ENCODE peak calls at places on chromosomes 16 and 17, in seven cellular contexts. T, W, L, H, I, X and E are unnamed samples. For H3K4me1, the result is how much of the 10 kb centered on the place peaks cover.

GRCh38 chr17:34257299-34257985 is 2.4 kb downstream of the CCL2 start:
- DNase-seq in H (no peak), I (no peak), L (no peak), X (no peak), T (no peak), W (peak), E (no peak)

GRCh38 chr17:80005360-80006338 is 30.0 kb downstream of the TBC1D16 start:
- DNase-seq in X (peak), L (peak), W (no peak), T (no peak), H (no peak), I (peak), E (no peak)

GRCh38 chr16:17258848-17259713 is 211.7 kb downstream of the XYLT1 start:
- DNase-seq in L (no peak), H (no peak), I (no peak), T (no peak), W (no peak), X (no peak), E (no peak)

GRCh38 chr16:27712251-27712711 is 162.3 kb downstream of the KATNIP start:
- DNase-seq in L (no peak), H (no peak), W (no peak), T (no peak), I (no peak), X (no peak), E (no peak)

GRCh38 chr17:54948380-54948779 is 20.1 kb downstream of the COX11 start:
- DNase-seq in L (peak), I (peak), X (no peak), W (peak), H (peak), T (no peak), E (no peak)

GRCh38 chr17:81646869-81647600 is 9.3 kb downstream of the PDE6G start:
- DNase-seq in I (no peak), T (no peak), X (no peak), W (no peak), H (no peak), L (no peak), E (no peak)

GRCh38 chr17:32536736-32537646 is 50.2 kb downstream of the CDK5R1 start:
- DNase-seq in I (no peak), T (no peak), H (no peak), W (peak), X (no peak), L (no peak), E (no peak)

GRCh38 chr17:8029121-8029520 is 9.7 kb upstream of the ALOX15B start:
- DNase-seq in H (peak), I (peak), W (peak), L (peak), X (no peak), T (no peak), E (no peak)

GRCh38 chr16:11835891-11836652 is 15.3 kb downstream of the RSL1D1 start:
- DNase-seq in H (no peak), W (peak), X (no peak), I (no peak), L (no peak), T (no peak), E (no peak)

GRCh38 chr16:54447606-54448440 is 161.2 kb upstream of the IRX3 start:
- DNase-seq in I (peak), X (no peak), W (peak), H (peak), L (peak), T (no peak), E (no peak)

GRCh38 chr16:22183335-22183734 is 21.0 kb downstream of the SDR42E2 start:
- DNase-seq in I (no peak), T (no peak), L (no peak), W (no peak), H (no peak), X (no peak), E (no peak)

GRCh38 chr16:3131755-3132377 is 3.0 kb upstream of the ZNF213 start:
- DNase-seq in I (peak), T (no peak), X (no peak), L (no peak), W (peak), H (no peak), E (peak)

GRCh38 chr17:5122586-5123342 is 6.9 kb downstream of the USP6 start:
- DNase-seq in L (no peak), I (no peak), H (no peak), T (peak), W (no peak), X (peak), E (no peak)

GRCh38 chr16:20789130-20789529 is 17.1 kb downstream of the ERI2 start:
- DNase-seq in I (no peak), W (no peak), H (no peak), X (no peak), L (no peak), T (no peak), E (no peak)

GRCh38 chr16:9003763-9004162 is 40.1 kb upstream of the USP7 start:
- DNase-seq in H (no peak), X (no peak), I (no peak), W (no peak), T (no peak), L (no peak), E (no peak)

GRCh38 chr17:41226051-41226450 is 397 bp upstream of the KRTAP9-2 start:
- DNase-seq in I (no peak), T (no peak), W (no peak), L (no peak), H (no peak), X (no peak), E (no peak)

GRCh38 chr17:63983326-63983725 is 10.6 kb upstream of the SCN4A start:
- DNase-seq in X (no peak), W (peak), T (no peak), H (no peak), I (no peak), L (no peak), E (peak)

GRCh38 chr17:10226930-10227695 is 28.7 kb upstream of the GAS7 start:
- DNase-seq in X (peak), L (no peak), H (no peak), W (no peak), T (peak), I (peak), E (peak)

GRCh38 chr17:13888043-13888442 is 181.3 kb upstream of the COX10 start:
- DNase-seq in W (peak), I (peak), X (no peak), T (no peak), H (no peak), L (no peak), E (no peak)

GRCh38 chr17:81034168-81034777 is 678 bp upstream of the BAIAP2 start:
- DNase-seq in H (no peak), X (no peak), T (no peak), L (no peak), I (no peak), W (no peak), E (no peak)

GRCh38 chr17:16215965-16216316 is 607 bp upstream of the NCOR1 start:
- DNase-seq in L (no peak), X (no peak), I (peak), W (no peak), T (no peak), H (no peak), E (no peak)

GRCh38 chr17:41429667-41430066 is 5.3 kb upstream of the KRT37 start:
- DNase-seq in X (no peak), W (no peak), L (no peak), I (no peak), T (no peak), H (no peak), E (no peak)

GRCh38 chr17:80477647-80478478 is 1.5 kb upstream of the NPTX1 start:
- DNase-seq in T (peak), L (peak), W (peak), I (no peak), H (no peak), X (peak), E (peak)

GRCh38 chr17:55426851-55427586 is 5.4 kb upstream of the MMD start:
- DNase-seq in W (no peak), L (peak), T (no peak), X (no peak), I (peak), H (no peak), E (no peak)

GRCh38 chr17:68684860-68685493 is 83.8 kb upstream of the FAM20A start:
- DNase-seq in I (no peak), H (no peak), L (no peak), X (no peak), T (no peak), W (no peak), E (no peak)

GRCh38 chr17:7219812-7220592 is at the start of the genes ACADVL and DLG4:
- DNase-seq in I (peak), W (peak), L (peak), T (peak), H (peak), X (peak), E (peak)

GRCh38 chr16:89455178-89455577 is 35.2 kb downstream of the ANKRD11 start:
- DNase-seq in L (no peak), W (peak), I (no peak), T (no peak), X (peak), H (no peak), E (no peak)

GRCh38 chr17:14464741-14465140 is 163.9 kb downstream of the HS3ST3B1 start:
- DNase-seq in L (no peak), I (peak), X (no peak), H (no peak), W (peak), T (no peak), E (no peak)

GRCh38 chr16:2019500-2019899 is at the start of gene NPW:
- DNase-seq in I (no peak), L (no peak), W (no peak), T (peak), X (no peak), H (no peak), E (no peak)

GRCh38 chr16:28616636-28617035 is 6.8 kb upstream of the SULT1A1 start:
- DNase-seq in T (no peak), I (no peak), W (no peak), X (no peak), L (no peak), H (peak), E (no peak)

GRCh38 chr16:9836118-9836736 is 346.0 kb downstream of the GRIN2A start:
- DNase-seq in H (no peak), L (no peak), X (no peak), T (no peak), I (peak), W (peak), E (peak)

GRCh38 chr17:14070344-14071007 is 1.2 kb downstream of the COX10 start:
- DNase-seq in L (no peak), W (no peak), X (no peak), H (no peak), T (no peak), I (no peak), E (no peak)

GRCh38 chr16:4217246-4218131 is 24.4 kb downstream of the SRL start:
- DNase-seq in W (no peak), L (no peak), T (peak), H (peak), X (no peak), I (no peak), E (no peak)

GRCh38 chr17:52145496-52145895 is 13.0 kb downstream of the CA10 start:
- DNase-seq in L (peak), X (no peak), T (no peak), I (peak), H (peak), W (peak), E (no peak)

GRCh38 chr17:49108318-49108717 is 24.3 kb upstream of the B4GALNT2 start:
- DNase-seq in L (peak), W (peak), H (peak), I (peak), T (no peak), X (no peak), E (peak)

GRCh38 chr16:68640972-68641371 is 4.1 kb upstream of the CDH3 start:
- DNase-seq in X (no peak), L (peak), H (peak), T (no peak), W (peak), I (peak), E (no peak)

GRCh38 chr16:50606431-50607050 is 58.3 kb downstream of the NKD1 start:
- DNase-seq in X (no peak), I (no peak), H (no peak), W (no peak), L (no peak), T (no peak), E (no peak)

GRCh38 chr16:81928975-81929374 is 82.3 kb downstream of the SDR42E1 start:
- DNase-seq in I (no peak), T (no peak), L (peak), W (no peak), X (no peak), H (no peak), E (no peak)

GRCh38 chr16:23506606-23506994 is 3.7 kb downstream of the GGA2 start:
- DNase-seq in W (no peak), T (no peak), L (no peak), H (no peak), X (no peak), I (no peak), E (no peak)

GRCh38 chr16:23504453-23505179 is 5.7 kb downstream of the GGA2 start:
- DNase-seq in W (peak), T (peak), L (peak), X (peak), H (peak), I (peak), E (peak)

GRCh38 chr16:23504076-23504452 is 6.2 kb downstream of the GGA2 start:
- DNase-seq in W (peak), X (no peak), L (peak), H (no peak), T (no peak), I (peak), E (no peak)

GRCh38 chr16:23505180-23505665 is 5.1 kb downstream of the GGA2 start:
- DNase-seq in X (no peak), T (no peak), H (no peak), L (no peak), W (peak), I (no peak), E (no peak)

DNA sequence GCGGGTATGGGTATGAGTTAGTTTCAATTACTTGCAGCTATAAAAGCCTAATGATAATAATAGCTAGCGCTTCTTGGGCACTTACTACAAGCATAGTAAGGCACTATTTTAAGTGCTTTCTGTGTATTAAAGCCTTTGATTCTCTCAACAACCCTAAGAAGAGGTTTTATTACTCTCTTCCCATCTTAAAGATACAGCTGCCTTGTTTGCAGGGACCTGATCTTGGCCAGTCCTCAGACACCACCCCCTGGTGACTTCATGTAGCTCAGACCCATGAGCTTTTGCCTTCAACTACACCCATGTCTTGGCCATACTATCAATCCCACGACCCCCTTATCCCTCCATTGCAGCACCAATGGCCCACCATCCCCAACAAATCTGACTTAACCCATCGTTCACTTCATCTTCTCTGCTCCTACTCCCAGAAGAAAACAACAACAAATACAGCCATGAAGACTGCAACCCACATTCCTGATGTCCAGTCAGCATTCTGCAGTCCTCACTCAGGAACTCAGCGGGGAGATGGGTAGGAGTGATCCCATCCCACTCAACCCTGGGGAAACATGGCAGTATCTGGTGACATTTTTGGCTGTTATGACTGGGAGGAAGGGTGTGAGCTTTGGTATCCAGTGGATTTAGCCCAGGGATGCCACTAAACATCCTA is 4.2 kb downstream of the GGA2 start:
- DNase-seq in H (no peak), L (no peak), W (no peak), I (no peak), X (no peak), T (no peak), E (no peak)
- H3K4me1 ChIP-seq in H (under half), L (under half), W (under half), I (under half), X (half or more), T (under half), E (under half)

DNA sequence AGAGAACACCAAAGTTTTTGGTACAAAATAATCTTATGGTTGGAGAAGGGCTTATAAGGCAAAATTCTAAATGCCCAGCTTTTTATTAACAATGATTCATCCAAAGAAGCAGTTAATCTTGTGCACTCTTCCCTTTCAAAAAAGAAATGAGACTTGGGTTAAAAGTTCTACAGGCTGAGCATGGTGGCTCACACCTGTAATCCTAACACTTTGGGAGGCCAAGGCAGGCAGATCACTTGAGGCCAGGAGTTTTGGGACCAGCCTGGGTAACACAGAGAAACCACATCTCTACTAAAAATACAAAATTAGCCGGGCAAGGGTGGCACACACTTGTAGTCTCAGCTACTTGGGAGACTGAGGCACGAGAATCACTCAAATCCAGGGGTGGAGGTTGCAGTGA is 4.5 kb downstream of the SRSF1 start:
- DNase-seq in T (no peak), H (no peak), W (no peak), X (no peak), L (no peak), I (no peak), E (no peak)
- H3K4me1 ChIP-seq in T (under half), H (under half), W (under half), X (under half), L (under half), I (under half), E (half or more)

GRCh38 chr17:77390870-77391269 is 250.1 kb downstream of the SEC14L1 start:
- DNase-seq in I (no peak), W (peak), L (no peak), T (no peak), H (no peak), X (no peak), E (no peak)
- H3K4me1 ChIP-seq in I (under half), W (half or more), L (half or more), T (half or more), H (under half), X (half or more), E (half or more)

GRCh38 chr17:45430738-45431530 is 1.7 kb downstream of the ARHGAP27 start:
- DNase-seq in T (no peak), X (no peak), L (no peak), I (peak), H (peak), W (no peak), E (no peak)
- H3K4me1 ChIP-seq in T (under half), X (under half), L (under half), I (under half), H (under half), W (under half), E (under half)

GRCh38 chr16:57273359-57273758 is 11.1 kb downstream of the PLLP start:
- DNase-seq in L (no peak), H (no peak), I (no peak), X (no peak), W (no peak), T (no peak), E (no peak)

GRCh38 chr16:57271867-57272495 is 12.5 kb downstream of the PLLP start:
- DNase-seq in W (no peak), I (no peak), X (no peak), T (no peak), H (no peak), L (no peak), E (no peak)

GRCh38 chr16:57268804-57269800 is 15.4 kb downstream of the PLLP start:
- DNase-seq in X (no peak), W (peak), I (no peak), H (no peak), T (no peak), L (no peak), E (peak)

GRCh38 chr16:57271063-57271345 is 13.5 kb downstream of the PLLP start:
- DNase-seq in T (no peak), I (no peak), H (no peak), L (no peak), W (no peak), X (no peak), E (no peak)

DNA sequence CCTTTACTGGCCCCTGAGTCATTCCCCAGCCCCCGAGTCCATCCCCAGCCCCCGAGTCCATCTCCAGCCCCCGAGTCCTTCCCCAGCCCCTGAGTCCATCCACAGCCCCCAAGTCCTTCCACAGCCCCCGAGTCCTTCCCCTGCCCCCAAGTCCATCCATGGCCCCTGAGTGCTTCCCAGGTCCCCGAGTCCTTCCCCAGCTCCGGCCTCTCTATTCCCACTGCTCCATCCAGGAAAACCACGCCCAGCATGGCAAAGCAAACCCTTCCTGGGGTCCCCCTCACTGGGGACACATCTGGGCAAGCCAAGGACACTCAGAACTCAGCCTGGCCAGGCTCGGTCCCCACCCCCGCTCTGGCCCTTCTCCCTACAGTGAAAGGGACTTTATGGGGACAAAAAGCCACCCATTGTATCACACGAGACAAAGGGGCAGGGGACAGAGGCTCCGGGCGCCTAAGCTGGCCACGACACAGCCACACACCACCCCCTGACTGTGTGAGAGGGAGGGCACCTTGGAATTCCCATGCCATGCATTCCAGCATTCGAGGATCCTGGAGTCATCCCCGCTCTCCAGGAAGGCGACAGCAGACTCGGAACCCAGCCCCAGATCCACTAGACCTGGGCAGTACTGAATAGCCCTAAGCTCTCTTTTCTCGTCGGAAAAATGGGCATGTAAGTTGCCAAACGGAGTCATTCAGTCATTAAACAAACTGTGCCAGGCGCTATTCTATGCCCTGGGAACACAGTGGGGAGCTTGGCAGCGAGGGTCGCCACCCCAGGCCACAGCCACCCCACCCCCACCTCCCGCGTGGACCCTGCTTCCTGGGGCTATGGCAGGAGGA is 14.0 kb downstream of the PLLP start:
- DNase-seq in I (no peak), T (no peak), X (no peak), L (no peak), H (no peak), W (no peak), E (no peak)
- H3K4me1 ChIP-seq in I (under half), T (under half), X (under half), L (under half), H (under half), W (under half), E (under half)

GRCh38 chr17:28575126-28575795 is 1.4 kb downstream of the ALDOC start:
- DNase-seq in H (no peak), W (no peak), T (no peak), X (no peak), L (no peak), I (no peak), E (no peak)
- H3K4me1 ChIP-seq in H (under half), W (under half), T (under half), X (under half), L (under half), I (under half), E (under half)

DNA sequence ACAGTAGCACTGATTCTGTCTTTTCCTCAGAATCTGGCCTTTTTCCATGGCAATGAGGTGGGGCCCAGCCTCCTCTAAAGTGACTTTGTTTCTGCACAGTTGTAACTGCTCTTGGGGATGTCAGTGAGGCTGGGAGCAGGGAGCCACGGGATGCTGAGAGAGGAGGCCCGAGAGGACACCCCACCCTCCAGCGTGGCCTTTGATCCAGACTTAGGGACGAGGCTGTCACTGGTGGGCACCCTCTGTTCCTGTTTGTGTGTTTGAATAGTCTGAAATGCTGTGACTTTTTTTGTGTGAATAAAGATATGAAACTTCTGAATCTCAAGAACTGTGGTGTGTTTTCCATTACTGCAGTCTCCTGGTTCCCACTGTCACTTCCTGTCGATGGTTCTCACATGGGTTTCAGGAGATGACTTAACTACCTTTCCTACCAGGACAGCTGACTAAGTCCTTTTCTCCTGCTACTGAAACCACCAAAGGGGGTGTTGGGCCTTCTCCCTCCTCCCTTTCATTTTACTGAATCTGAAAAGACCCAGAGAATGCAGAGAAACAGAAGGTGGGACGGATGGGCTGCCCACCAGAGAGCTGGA is 18.6 kb downstream of the KCTD2 start:
- DNase-seq in W (peak), L (no peak), I (no peak), T (no peak), H (no peak), X (no peak), E (no peak)
- H3K4me1 ChIP-seq in W (under half), L (under half), I (under half), T (under half), H (under half), X (under half), E (under half)